ENCODE peak calls at places on chromosomes 6 and 20, in four cellular contexts. Q is IMR-90, H is A549, I is K562. R is an unnamed sample.

GRCh38 chr20:11350126-11351005 is 567.3 kb upstream of the BTBD3 start:
- DNase-seq in I (no peak), H (peak), Q (peak), R (no peak)

GRCh38 chr20:47311967-47312681 is 44.4 kb downstream of the ZMYND8 start:
- DNase-seq in H (no peak), I (no peak), Q (no peak), R (no peak)

GRCh38 chr6:133549252-133549925 is 308.2 kb downstream of the EYA4 start:
- DNase-seq in I (no peak), Q (no peak), H (peak), R (no peak)

GRCh38 chr6:135094403-135094821 is 39.8 kb upstream of the HBS1L start:
- DNase-seq in H (no peak), Q (peak), I (no peak), R (no peak)

GRCh38 chr6:29726795-29727194 is 3.6 kb downstream of the HLA-F start:
- DNase-seq in H (no peak), I (no peak), Q (no peak), R (no peak)

GRCh38 chr20:59667981-59668515 is 63.7 kb downstream of the PHACTR3 start:
- DNase-seq in H (no peak), Q (no peak), I (no peak), R (no peak)

GRCh38 chr6:108102965-108103364 is 28.4 kb upstream of the OSTM1 start:
- DNase-seq in I (no peak), Q (no peak), H (no peak), R (no peak)

GRCh38 chr20:46366826-46367225 is 39.6 kb downstream of the ELMO2 start:
- DNase-seq in Q (no peak), I (no peak), H (no peak), R (no peak)

GRCh38 chr6:124869412-124869811 is 92.8 kb upstream of the RNF217 start:
- DNase-seq in I (no peak), H (no peak), Q (peak), R (no peak)

GRCh38 chr6:167569041-167569805 is 244.3 kb downstream of the TTLL2 start:
- DNase-seq in H (no peak), Q (no peak), I (no peak), R (no peak)

GRCh38 chr20:37515876-37516275 is 5.2 kb upstream of the NNAT start:
- DNase-seq in Q (no peak), I (no peak), H (no peak), R (no peak)

GRCh38 chr20:37518059-37518458 is 3.0 kb upstream of the NNAT start:
- DNase-seq in H (no peak), I (no peak), Q (no peak), R (no peak)

GRCh38 chr20:37517371-37517748 is 3.7 kb upstream of the NNAT start:
- DNase-seq in I (no peak), Q (no peak), H (no peak), R (no peak)

GRCh38 chr20:37518606-37519507 is 2.2 kb upstream of the NNAT start:
- DNase-seq in Q (no peak), H (no peak), I (no peak), R (no peak)

GRCh38 chr20:37516697-37517370 is 4.2 kb upstream of the NNAT start:
- DNase-seq in I (no peak), H (no peak), Q (peak), R (no peak)
- TF ChIP-seq MAZ in I (no peak), H (no peak), Q (peak), R (no peak)

GRCh38 chr20:53202781-53203180 is 230.6 kb downstream of the TSHZ2 start:
- DNase-seq in H (peak), Q (no peak), I (no peak), R (no peak)
- TF ChIP-seq MAZ in H (no peak), Q (no peak), I (no peak), R (no peak)

DNA sequence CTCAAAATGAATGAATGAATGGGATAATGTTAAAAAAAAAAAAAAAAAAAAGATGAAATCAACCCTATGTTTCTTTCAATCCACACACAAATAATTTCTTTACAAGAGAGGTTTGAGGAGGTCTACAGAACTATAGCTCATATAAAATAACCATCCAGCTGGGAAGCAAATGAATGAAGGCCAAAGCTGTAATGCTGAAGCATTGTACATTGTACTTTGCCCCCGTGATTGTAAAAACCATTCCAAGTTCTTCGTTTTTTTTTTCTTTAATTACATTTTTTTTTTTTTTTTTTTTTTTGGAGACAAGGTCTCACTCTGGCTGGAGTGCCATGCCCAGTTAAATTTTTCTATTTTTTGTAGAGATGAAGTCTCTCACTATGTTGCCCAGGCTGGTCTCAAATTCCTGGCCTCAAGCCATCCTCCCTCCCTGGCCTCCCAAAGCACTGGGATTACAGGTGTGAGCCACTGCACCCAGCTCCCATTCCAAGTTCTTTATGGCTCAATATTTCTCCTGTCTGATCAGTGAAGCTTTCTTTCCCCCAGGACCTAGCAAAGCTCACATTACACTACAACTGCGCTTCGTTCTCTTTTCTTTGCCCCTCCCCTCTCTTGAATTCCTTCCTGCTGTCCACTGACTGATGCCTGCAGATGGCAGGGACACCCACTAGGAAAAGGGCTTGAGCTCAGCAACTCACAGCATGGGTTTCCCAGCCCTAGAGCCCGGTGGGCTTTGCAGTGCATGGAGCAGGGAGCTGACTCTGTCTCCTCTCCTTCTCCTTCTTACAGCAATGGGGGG is 53.0 kb upstream of the NOP56 start:
- DNase-seq in H (no peak), I (no peak), Q (no peak), R (no peak)
- TF ChIP-seq MAZ in H (no peak), I (no peak), Q (no peak), R (no peak)

DNA sequence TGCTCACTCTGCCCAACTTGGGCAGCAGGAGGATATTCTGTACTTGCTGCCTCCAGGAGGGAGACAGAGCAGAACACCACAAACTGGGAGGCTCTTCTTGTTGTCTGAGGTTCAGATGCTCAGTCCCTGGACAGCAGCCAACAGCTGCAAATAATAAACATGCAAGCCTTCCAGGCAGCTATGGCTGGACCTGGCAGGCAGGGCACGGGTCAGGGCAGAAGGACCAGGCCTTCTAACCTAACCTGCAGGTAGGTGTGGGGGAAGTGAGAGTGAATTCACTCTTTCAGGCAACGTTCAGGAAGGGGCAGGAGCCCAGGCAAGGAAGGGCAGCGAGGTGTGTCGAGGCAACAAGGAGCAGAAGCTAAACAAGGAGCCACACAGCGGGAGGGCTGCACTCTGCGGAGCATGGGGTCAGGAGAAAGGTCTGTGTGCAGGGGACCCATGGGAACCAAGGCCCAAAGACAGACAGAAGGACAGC is 31.5 kb downstream of the NINL start:
- DNase-seq in H (no peak), Q (peak), I (no peak), R (peak)
- TF ChIP-seq MAZ in H (no peak), Q (no peak), I (no peak), R (peak)

GRCh38 chr6:84774174-84775158 is 10.1 kb upstream of the TBX18 start:
- DNase-seq in I (peak), Q (no peak), H (peak), R (no peak)
- TF ChIP-seq MAZ in I (no peak), Q (no peak), H (no peak), R (no peak)

DNA sequence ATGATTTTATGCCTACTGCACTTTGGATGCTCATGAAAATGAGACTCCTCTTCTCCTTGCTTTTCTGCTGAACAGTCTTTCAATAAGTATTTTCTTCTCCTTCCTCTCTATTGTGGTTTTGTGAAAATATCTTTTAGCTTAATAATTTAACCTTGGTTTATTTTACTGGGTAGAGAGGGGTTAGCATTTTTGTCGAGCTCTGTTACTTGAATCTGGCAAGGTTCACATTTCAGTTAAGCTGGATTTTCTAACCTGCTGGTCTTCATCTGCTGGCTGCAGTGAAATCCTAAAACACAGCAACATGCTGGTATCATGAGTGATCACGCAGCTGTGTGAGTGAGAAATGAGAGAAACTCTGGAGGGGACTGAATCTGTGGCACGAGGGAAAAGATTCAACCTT is 222.7 kb upstream of the NOX3 start:
- DNase-seq in H (no peak), I (no peak), Q (peak), R (no peak)
- TF ChIP-seq MAZ in H (no peak), I (no peak), Q (no peak), R (no peak)

GRCh38 chr6:82086944-82087343 is 160.6 kb downstream of the IBTK start:
- DNase-seq in I (no peak), Q (no peak), H (peak), R (peak)
- TF ChIP-seq MAZ in I (no peak), Q (no peak), H (no peak), R (no peak)

GRCh38 chr6:89121934-89122333 is 4.1 kb upstream of the SRSF12 start:
- DNase-seq in Q (no peak), I (no peak), H (no peak), R (no peak)

GRCh38 chr6:89116702-89117101 is 1.2 kb downstream of the SRSF12 start:
- DNase-seq in I (no peak), H (no peak), Q (no peak), R (no peak)

GRCh38 chr6:89118931-89119330 is 1.1 kb upstream of the SRSF12 start:
- DNase-seq in I (no peak), H (no peak), Q (no peak), R (no peak)

GRCh38 chr6:89120371-89120770 is 2.5 kb upstream of the SRSF12 start:
- DNase-seq in H (peak), Q (peak), I (no peak), R (no peak)

GRCh38 chr6:89117285-89118108 is at the start of gene SRSF12:
- DNase-seq in I (no peak), H (peak), Q (peak), R (no peak)
- TF ChIP-seq MAZ in I (no peak), H (no peak), Q (no peak), R (peak)

DNA sequence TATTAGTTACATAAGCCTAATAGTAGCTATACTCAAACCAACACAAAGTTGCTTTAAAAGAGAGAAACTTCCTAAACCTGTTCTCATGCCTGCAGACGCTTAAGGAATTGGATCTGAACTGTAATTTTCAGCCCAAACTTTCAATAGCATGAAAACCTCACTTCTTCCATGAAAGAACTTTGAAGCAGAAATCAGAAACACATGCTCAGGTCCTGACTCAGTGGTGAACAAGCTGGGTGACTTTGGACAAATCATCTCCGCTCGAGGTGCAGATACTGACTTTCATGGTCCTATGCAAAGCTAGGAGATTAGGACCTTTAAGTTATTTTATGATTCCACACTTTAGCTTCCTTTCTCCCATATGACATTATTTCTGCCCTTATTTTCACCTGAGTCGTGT is 36.5 kb downstream of the NOX3 start:
- DNase-seq in Q (peak), H (no peak), I (no peak), R (no peak)
- TF ChIP-seq MAZ in Q (no peak), H (no peak), I (no peak), R (no peak)

DNA sequence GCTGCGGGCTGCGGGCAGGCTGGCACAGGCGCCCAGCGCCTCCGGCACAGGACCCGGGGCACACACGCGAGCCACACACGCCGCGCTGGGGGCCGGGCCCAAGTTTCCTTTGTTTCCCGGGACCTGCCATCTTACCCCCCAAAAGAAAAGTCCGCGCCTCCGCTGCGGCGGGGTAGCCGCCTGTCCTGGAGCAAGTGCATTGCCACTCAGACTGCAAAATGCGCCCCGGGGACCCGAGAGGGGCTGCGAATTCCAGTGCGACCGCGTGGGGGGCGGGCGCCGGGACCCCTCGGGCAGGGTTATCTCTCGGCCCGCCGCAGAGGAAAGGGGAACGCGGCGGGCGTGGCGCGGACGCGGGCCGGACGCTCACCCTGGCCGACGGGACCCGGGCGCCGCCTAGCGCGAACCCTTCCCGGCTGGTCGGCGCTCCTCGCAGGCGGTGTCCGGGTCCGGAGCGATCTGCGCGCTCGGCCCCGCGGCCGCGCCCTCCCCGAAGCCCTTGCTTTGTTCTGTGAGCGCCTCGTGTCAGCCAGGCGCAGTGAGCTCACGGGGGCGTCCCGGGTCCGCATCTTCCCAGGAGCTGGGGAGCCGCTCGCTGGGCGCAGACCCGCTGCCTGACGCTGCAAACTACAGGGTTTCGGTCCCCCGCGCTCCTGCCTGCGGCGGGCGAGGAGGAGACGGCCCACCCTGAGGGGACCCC is 620 bp upstream of the CD24 start:
- DNase-seq in Q (no peak), I (peak), H (peak), R (no peak)
- TF ChIP-seq MAZ in Q (no peak), I (peak), H (no peak), R (peak)